ENCODE peak calls at places on chromosomes 11 and 22, in four cellular contexts. B, Z, W and P are unnamed samples. For H3K4me1, the result is how much of the 10 kb centered on the place peaks cover.

GRCh38 chr11:111540114-111540920 is at the start of gene LAYN:
- DNase-seq in B (no peak), Z (peak), W (no peak), P (peak)

GRCh38 chr11:1119282-1120146 is 38.2 kb upstream of the MUC5AC start:
- DNase-seq in B (peak), Z (peak), W (no peak), P (no peak)

GRCh38 chr11:61297341-61297740 is 2.2 kb upstream of the VWCE start:
- DNase-seq in B (no peak), Z (no peak), W (no peak), P (no peak)

GRCh38 chr11:123261345-123262106 is 66.5 kb upstream of the CLMP start:
- DNase-seq in B (peak), Z (peak), W (peak), P (peak)

GRCh38 chr11:125433454-125434121 is 62.5 kb downstream of the FEZ1 start:
- DNase-seq in B (peak), Z (no peak), W (peak), P (peak)

GRCh38 chr11:86511086-86511551 is 136.4 kb downstream of the CCDC81 start:
- DNase-seq in B (no peak), Z (no peak), W (peak), P (no peak)

GRCh38 chr11:18046116-18046777 is at the start of gene TPH1:
- DNase-seq in B (no peak), Z (peak), W (no peak), P (peak)

GRCh38 chr11:1260023-1260501 is 37.2 kb downstream of the MUC5B start:
- DNase-seq in B (no peak), Z (peak), W (no peak), P (peak)

GRCh38 chr22:19772673-19773469 is 12.3 kb downstream of the TBX1 start:
- DNase-seq in B (no peak), Z (peak), W (peak), P (peak)

GRCh38 chr22:37082251-37082650 is 27.3 kb downstream of the TMPRSS6 start:
- DNase-seq in B (no peak), Z (no peak), W (no peak), P (no peak)

GRCh38 chr11:68181719-68182451 is 31.2 kb downstream of the KMT5B start:
- DNase-seq in B (no peak), Z (no peak), W (no peak), P (no peak)
- H3K4me1 ChIP-seq in B (under half), Z (under half), W (under half), P (under half)

DNA sequence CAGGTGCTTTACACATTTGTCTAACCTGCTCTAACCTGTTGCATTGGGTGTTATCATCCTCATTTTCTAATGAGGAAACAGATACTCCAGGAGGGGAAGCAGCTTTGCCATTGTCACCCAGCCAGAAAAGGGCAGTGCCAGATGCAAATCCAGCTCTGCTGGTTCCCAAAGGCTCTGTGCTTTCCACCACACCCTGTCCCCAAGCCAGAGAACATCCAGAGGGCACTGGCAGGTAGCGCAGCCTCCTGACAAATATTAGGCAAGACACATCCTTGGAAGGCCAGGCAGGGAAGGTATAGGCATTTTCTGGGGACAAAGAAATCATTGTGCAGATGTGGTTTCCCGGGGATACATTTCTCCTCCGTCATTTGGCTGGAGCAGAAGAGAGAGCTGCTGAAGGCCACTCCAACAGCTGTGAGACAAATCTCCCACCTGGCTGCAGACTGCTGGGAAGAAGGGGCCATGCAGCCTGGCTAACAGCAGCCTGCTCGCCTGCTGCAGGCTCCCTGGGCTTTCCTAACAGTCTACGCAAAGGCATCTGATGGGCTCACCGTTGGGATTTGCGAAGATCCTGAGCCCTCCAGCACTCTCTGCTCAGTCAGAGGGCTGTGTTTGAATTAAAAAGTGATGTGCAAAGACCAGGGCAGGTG is 93.9 kb upstream of the PITPNB start:
- DNase-seq in B (no peak), Z (no peak), W (no peak), P (peak)
- H3K27ac ChIP-seq in B (no peak), Z (no peak), W (no peak), P (no peak)

GRCh38 chr22:50256936-50257440 is 4.5 kb downstream of the MAPK12 start:
- DNase-seq in B (no peak), Z (no peak), W (no peak), P (no peak)

GRCh38 chr22:50259302-50259701 is 2.2 kb downstream of the MAPK12 start:
- DNase-seq in B (no peak), Z (no peak), W (no peak), P (no peak)

GRCh38 chr22:50260434-50260800 is 1.1 kb downstream of the MAPK12 start:
- DNase-seq in B (no peak), Z (no peak), W (no peak), P (no peak)

GRCh38 chr22:50257451-50258360 is 3.8 kb downstream of the MAPK12 start:
- DNase-seq in B (peak), Z (no peak), W (no peak), P (no peak)

DNA sequence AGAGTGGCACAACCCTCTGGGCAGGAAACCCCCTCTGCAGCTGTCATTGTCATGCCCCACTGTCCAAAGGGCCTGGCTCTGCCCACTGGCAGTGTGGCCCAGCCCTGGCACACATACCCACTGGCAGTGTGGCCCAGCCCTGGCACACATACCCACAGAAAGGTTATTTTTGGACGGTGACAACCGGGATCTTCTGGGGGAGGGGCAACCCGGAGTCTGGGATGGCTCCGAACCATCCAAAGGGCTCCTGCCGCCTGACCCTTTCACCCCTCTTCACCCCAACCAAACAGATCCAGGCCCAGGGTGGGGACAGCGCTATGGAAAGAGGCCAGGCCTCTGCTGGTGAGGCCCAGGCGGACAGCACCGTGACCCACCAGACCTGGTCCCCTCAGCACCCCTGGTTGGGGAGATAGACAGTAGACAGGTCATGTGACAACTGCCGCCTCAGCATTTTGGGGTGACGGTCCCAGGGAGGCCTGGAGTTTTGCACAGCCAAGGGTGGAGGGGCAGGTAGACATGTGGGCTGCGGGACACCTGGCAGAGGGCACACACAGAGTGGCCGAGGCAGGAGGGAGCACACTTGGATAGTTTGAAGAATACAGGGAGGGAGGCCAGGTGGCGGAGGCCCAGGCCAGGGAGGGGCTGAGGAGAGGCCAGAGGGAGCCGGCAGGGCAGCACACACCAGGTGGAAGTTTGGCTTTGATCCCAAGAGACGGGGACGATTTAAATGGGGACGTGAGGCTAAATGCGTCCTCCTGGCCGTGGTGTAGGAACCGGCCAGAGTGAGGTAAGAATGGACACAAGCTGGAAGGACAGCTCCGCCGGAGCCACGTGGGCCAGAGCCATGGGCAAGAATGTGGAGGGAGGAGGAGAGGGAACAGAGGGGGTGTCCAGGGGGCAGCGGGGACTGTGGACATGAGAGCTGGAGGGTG is 2.9 kb downstream of the MAPK12 start:
- DNase-seq in B (peak), Z (no peak), W (no peak), P (no peak)
- H3K4me1 ChIP-seq in B (under half), Z (under half), W (under half), P (under half)

GRCh38 chr22:17267661-17268330 is 48.6 kb upstream of the ADA2 start:
- DNase-seq in B (no peak), Z (no peak), W (no peak), P (no peak)
- H3K27ac ChIP-seq in B (no peak), Z (no peak), W (no peak), P (no peak)

GRCh38 chr11:42967653-42968052 is 344.1 kb upstream of the API5 start:
- DNase-seq in B (no peak), Z (no peak), W (no peak), P (no peak)
- H3K4me1 ChIP-seq in B (under half), Z (under half), W (under half), P (under half)

DNA sequence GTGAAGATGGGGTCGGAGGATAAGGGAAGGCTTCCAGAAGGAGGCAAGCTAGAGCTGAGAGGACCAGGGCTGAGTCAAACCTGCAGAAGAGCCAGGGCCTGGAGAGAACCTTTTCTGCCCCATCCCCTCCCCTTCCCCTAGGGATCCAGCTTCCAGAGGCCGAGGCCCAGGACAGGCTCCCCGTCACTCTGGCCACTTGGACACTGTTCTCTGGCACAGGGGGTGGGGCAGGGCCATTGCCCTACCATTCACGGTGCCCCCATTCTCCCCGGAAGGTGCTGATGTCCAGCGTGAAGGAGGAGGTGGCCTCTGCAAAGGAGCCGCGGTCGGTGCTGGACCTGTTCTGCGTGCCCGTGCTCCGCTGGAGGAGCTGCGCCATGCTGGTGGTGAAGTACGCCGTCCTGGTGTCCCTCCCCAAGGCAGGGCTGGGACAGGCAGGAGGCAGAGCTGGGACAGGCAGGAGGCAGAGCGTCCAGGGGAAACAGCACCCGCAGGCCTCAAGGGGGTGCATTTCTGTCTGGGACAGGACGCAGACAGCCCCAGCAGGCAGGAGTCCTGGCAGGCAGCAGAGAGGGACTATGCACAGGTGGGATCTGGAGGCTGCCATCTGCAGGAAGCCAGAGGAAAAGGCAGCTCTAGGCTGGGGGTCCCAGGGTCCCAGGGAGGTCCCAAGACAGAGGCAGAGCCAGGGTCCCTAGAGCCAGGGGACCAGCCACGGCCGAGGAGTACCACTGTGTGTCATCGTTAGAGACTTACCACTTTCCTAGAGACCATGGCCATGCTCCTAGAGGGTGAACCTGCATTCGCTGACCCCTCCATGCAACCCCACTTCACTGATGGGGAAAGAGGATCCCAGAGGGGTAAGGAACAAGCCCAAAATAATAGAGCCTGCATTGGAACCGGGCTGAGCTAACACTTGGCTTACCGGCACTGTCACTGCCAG is 25.8 kb upstream of the SLC22A12 start:
- DNase-seq in B (no peak), Z (peak), W (no peak), P (no peak)
- H3K27ac ChIP-seq in B (no peak), Z (peak), W (no peak), P (no peak)

GRCh38 chr11:57347336-57347735 is 9.2 kb downstream of the P2RX3 start:
- DNase-seq in B (no peak), Z (no peak), W (no peak), P (no peak)
- H3K4me1 ChIP-seq in B (under half), Z (under half), W (under half), P (under half)